ENCODE peak calls at places on chromosomes 2 and 18, in six cellular contexts. W is left lung, C is body of pancreas, N is tibial artery, J is prostate gland, X is breast epithelium. G is an unnamed sample. For H3K4me1 and H3K9me3, the result is how much of the 10 kb centered on the place peaks cover.

GRCh38 chr2:241272722-241273551 is 42.5 kb downstream of the HDLBP start:
- DNase-seq in J (peak), N (peak), C (peak), X (peak), W (peak), G (peak)

GRCh38 chr18:43234889-43235288 is 42.4 kb downstream of the SYT4 start:
- DNase-seq in N (no peak), W (no peak), X (no peak), J (no peak), C (no peak), G (no peak)

GRCh38 chr2:120746179-120746549 is 10.5 kb downstream of the GLI2 start:
- DNase-seq in X (no peak), N (no peak), J (no peak), W (peak), C (no peak), G (peak)

GRCh38 chr2:86001326-86001725 is 104.4 kb downstream of the POLR1A start:
- DNase-seq in J (no peak), X (no peak), N (no peak), C (no peak), W (no peak), G (no peak)

GRCh38 chr2:42977236-42978174 is 185.1 kb upstream of the HAAO start:
- DNase-seq in X (peak), J (peak), N (no peak), C (peak), W (no peak), G (no peak)

GRCh38 chr2:98568161-98568956 is 40.0 kb downstream of the COA5 start:
- DNase-seq in J (no peak), W (no peak), X (no peak), C (no peak), N (no peak), G (no peak)

GRCh38 chr2:62382757-62383156 is 123.2 kb downstream of the TMEM17 start:
- DNase-seq in W (no peak), C (no peak), N (no peak), X (no peak), J (no peak), G (no peak)

GRCh38 chr2:88016948-88017779 is 817 bp upstream of the RNU2-63P start:
- DNase-seq in N (peak), J (peak), X (peak), W (peak), C (peak), G (peak)

GRCh38 chr2:101295895-101296294 is 12.6 kb downstream of the RNF149 start:
- DNase-seq in C (no peak), X (no peak), W (no peak), J (no peak), N (no peak), G (no peak)

GRCh38 chr2:177983183-177983788 is 89.3 kb downstream of the PDE11A start:
- DNase-seq in W (no peak), C (peak), N (no peak), J (no peak), X (no peak), G (peak)

GRCh38 chr2:183903026-183903425 is 695.3 kb upstream of the ZNF804A start:
- DNase-seq in J (no peak), C (no peak), N (no peak), W (no peak), X (no peak), G (no peak)
- H3K4me1 ChIP-seq in J (under half), C (under half), N (under half), W (under half), X (under half), G (under half)

GRCh38 chr18:55840601-55841170 is 252.7 kb upstream of the TCF4 start:
- DNase-seq in X (no peak), C (no peak), N (no peak), W (peak), J (no peak), G (no peak)
- TF ChIP-seq CTCF in X (no peak), C (no peak), N (no peak), W (no peak), J (no peak), G (no peak)

GRCh38 chr18:72468011-72468710 is 76.0 kb downstream of the CBLN2 start:
- DNase-seq in X (no peak), C (no peak), N (no peak), J (no peak), W (no peak), G (no peak)
- H3K9me3 ChIP-seq in X (under half), C (under half), N (under half), J (under half), W (under half), G (under half)

GRCh38 chr2:238489431-238489830 is 62.7 kb downstream of the ASB1 start:
- DNase-seq in W (no peak), C (no peak), X (no peak), J (no peak), N (no peak), G (peak)
- H3K4me1 ChIP-seq in W (under half), C (under half), X (under half), J (under half), N (under half), G (under half)

GRCh38 chr2:74646201-74646600 is 1.9 kb downstream of the M1AP start:
- DNase-seq in N (no peak), J (no peak), X (no peak), W (no peak), C (no peak), G (no peak)
- TF ChIP-seq CTCF in N (no peak), J (no peak), X (no peak), W (no peak), C (no peak), G (no peak)

GRCh38 chr2:160085662-160086061 is 23.2 kb upstream of the PLA2R1 start:
- DNase-seq in N (no peak), C (no peak), X (no peak), W (no peak), J (no peak), G (no peak)

GRCh38 chr2:160092445-160092844 is 30.0 kb upstream of the PLA2R1 start:
- DNase-seq in W (no peak), N (no peak), X (no peak), C (no peak), J (no peak), G (no peak)

GRCh38 chr2:160091381-160091780 is 29.0 kb upstream of the PLA2R1 start:
- DNase-seq in N (no peak), W (no peak), X (no peak), J (no peak), C (no peak), G (no peak)

DNA sequence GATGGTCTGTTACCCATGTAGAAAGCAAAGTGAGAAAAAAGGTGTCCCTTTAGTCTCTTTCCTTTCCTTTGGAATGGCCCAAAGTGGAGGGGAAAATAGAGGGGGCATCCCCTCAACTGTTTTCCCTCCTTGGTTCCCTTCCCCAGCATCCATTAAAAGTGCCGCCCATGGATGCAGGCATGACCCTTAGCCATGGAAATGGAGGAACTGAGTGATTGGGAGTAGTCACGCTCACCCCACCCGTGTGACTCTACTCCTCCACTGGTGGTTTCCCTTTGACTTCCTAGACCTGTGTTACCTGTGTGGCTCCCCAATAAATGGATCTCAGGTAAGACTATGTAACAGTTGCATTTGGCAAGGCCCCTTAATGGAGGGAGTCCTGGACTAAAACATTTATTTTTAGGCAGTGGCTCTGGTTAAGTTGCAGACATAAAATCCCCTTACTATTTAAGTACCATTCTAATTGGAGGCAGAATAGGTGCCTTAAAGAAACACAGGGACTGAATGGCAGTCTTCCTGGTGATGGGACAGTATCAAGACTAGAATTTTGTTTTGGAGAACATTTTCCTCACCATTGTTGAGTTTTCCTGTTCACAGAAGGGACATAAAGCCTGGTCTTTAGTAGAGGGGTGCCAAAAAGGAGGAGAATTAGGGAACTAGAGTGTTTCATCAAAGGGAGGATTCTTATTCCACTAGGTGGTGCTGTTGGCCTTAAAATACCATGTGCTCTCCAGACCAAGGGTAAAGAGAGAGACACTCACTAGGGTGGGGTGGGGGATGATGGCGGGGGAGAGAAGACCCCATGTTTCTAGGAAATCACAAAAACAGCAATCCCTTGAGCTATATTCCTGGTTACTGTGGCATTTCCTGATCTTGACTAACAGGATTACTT is 25.7 kb upstream of the PLA2R1 start:
- DNase-seq in X (no peak), C (no peak), J (no peak), N (no peak), W (no peak), G (no peak)
- H3K9me3 ChIP-seq in X (half or more), C (under half), J (under half), N (under half), W (half or more), G (under half)

GRCh38 chr2:157418215-157418614 is 25.7 kb downstream of the CYTIP start:
- DNase-seq in N (no peak), X (no peak), J (no peak), C (no peak), W (no peak), G (no peak)

GRCh38 chr2:157411624-157412336 is 32.1 kb downstream of the CYTIP start:
- DNase-seq in X (no peak), W (no peak), J (no peak), N (no peak), C (no peak), G (no peak)

GRCh38 chr2:157413342-157414035 is 30.4 kb downstream of the CYTIP start:
- DNase-seq in N (no peak), W (no peak), J (no peak), C (no peak), X (no peak), G (no peak)

GRCh38 chr2:157415632-157416101 is 28.2 kb downstream of the CYTIP start:
- DNase-seq in X (no peak), W (no peak), N (peak), C (no peak), J (no peak), G (no peak)

GRCh38 chr2:157414050-157414449 is 29.8 kb downstream of the CYTIP start:
- DNase-seq in X (no peak), C (no peak), J (no peak), N (no peak), W (no peak), G (no peak)
- H3K4me1 ChIP-seq in X (under half), C (under half), J (under half), N (under half), W (under half), G (under half)

GRCh38 chr2:10305715-10306114 is 3.0 kb downstream of the HPCAL1 start:
- DNase-seq in N (no peak), C (peak), X (no peak), J (no peak), W (no peak), G (no peak)
- TF ChIP-seq CTCF in N (no peak), C (peak), X (no peak), J (no peak), W (peak), G (no peak)

G was measured in colonic mucosa.